ENCODE peak calls at places on chromosomes 6 and 20, in six cellular contexts. J is cardiac muscle cell, B is PC-9, K is HepG2, S is osteocyte, O is neural crest cell. R is an unnamed sample.

GRCh38 chr20:22977047-22977785 is 57.9 kb upstream of the SSTR4 start:
- DNase-seq in J (no peak), B (no peak), K (no peak), S (no peak), O (no peak), R (no peak)

GRCh38 chr6:26743941-26744699 is 84.6 kb upstream of the ZNF322 start:
- DNase-seq in J (no peak), B (no peak), K (no peak), S (peak; percentile 65), O (no peak), R (no peak)

GRCh38 chr6:130202782-130203181 is 20.0 kb downstream of the SAMD3 start:
- DNase-seq in J (no peak), B (no peak), K (no peak), S (no peak), O (no peak), R (no peak)

GRCh38 chr20:45450097-45450818 is 19.3 kb upstream of the WFDC2 start:
- DNase-seq in J (peak; percentile 72), B (peak; percentile 71), K (peak; percentile 66), S (no peak), O (no peak), R (no peak)

GRCh38 chr20:32518593-32519366 is 66.4 kb downstream of the NOL4L start:
- DNase-seq in J (no peak), B (no peak), K (no peak), S (no peak), O (no peak), R (no peak)

GRCh38 chr6:40436685-40437604 is 150.2 kb downstream of the LRFN2 start:
- DNase-seq in J (peak; percentile 30), B (no peak), K (no peak), S (no peak), O (no peak), R (no peak)

GRCh38 chr20:36472656-36473071 is 68.7 kb upstream of the MYL9 start:
- DNase-seq in J (no peak), B (no peak), K (no peak), S (no peak), O (no peak), R (no peak)

GRCh38 chr6:159608961-159609673 is 83.9 kb downstream of the SOD2 start:
- DNase-seq in J (peak; percentile 65), B (no peak), K (peak; percentile 47), S (no peak), O (no peak), R (no peak)

GRCh38 chr6:152206072-152206818 is 398.8 kb downstream of the ESR1 start:
- DNase-seq in J (peak; percentile 25), B (no peak), K (peak; percentile 17), S (no peak), O (peak; percentile 8), R (no peak)

GRCh38 chr6:128339635-128340436 is 180.6 kb downstream of the PTPRK start:
- DNase-seq in J (peak; percentile 5), B (no peak), K (peak; percentile 79), S (no peak), O (no peak), R (no peak)

GRCh38 chr6:40950986-40951730 is 87.9 kb downstream of the UNC5CL start:
- DNase-seq in J (no peak), B (peak; percentile 48), K (no peak), S (no peak), O (no peak), R (no peak)

GRCh38 chr6:34341481-34341971 is 50.9 kb downstream of the NUDT3 start:
- DNase-seq in J (peak; percentile 42), B (no peak), K (no peak), S (no peak), O (no peak), R (no peak)

GRCh38 chr20:49540232-49540620 is 27.7 kb downstream of the PTGIS start:
- DNase-seq in J (no peak), B (no peak), K (no peak), S (no peak), O (no peak), R (no peak)

GRCh38 chr20:41889125-41889870 is 271.1 kb upstream of the CHD6 start:
- DNase-seq in J (peak; percentile 1), B (no peak), K (peak; percentile 18), S (no peak), O (no peak), R (no peak)

GRCh38 chr6:91135406-91135805 is 548.5 kb upstream of the MAP3K7 start:
- DNase-seq in J (no peak), B (no peak), K (no peak), S (no peak), O (no peak), R (no peak)

GRCh38 chr6:52152070-52152423 is 34.1 kb upstream of the IL17A start:
- DNase-seq in J (no peak), B (no peak), K (no peak), S (no peak), O (no peak), R (no peak)

GRCh38 chr6:93644611-93645010 is 225.3 kb upstream of the EPHA7 start:
- DNase-seq in J (peak; percentile 26), B (no peak), K (peak; percentile 12), S (no peak), O (no peak), R (no peak)

GRCh38 chr6:25601797-25602679 is 50.0 kb upstream of the SCGN start:
- DNase-seq in J (peak; percentile 80), B (peak; percentile 43), K (peak; percentile 60), S (no peak), O (no peak), R (no peak)

GRCh38 chr6:169792306-169793015 is 41.0 kb downstream of the ERMARD start:
- DNase-seq in J (no peak), B (no peak), K (no peak), S (peak; percentile 63), O (no peak), R (peak; percentile 56)

GRCh38 chr6:124857746-124858145 is 104.5 kb upstream of the RNF217 start:
- DNase-seq in J (no peak), B (no peak), K (no peak), S (no peak), O (no peak), R (no peak)

GRCh38 chr6:84052204-84052882 is 18.8 kb downstream of the MRAP2 start:
- DNase-seq in J (peak; percentile 82), B (no peak), K (peak; percentile 35), S (peak; percentile 90), O (peak; percentile 27), R (no peak)

GRCh38 chr6:20652691-20653479 is 118.6 kb downstream of the CDKAL1 start:
- DNase-seq in J (peak; percentile 59), B (no peak), K (no peak), S (no peak), O (no peak), R (no peak)

DNA sequence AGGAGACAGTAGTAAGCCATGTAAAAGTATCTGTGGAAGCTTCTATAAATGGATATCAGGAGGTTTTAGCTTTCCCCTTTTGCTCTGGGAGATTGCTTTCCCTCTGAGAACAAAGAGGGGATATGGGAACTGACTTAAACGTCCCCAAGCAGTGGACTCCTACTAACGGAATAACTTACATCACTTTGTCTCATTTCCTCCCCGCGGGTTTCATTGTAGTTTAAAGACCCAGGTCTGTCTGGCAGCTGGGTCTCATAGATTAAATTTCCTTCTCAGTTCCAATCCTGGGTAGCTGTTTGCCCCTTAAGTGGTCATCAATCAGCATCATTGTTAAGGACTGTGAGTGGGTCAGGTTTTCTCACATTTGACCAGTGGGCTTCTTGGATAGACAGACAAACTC is 68.7 kb downstream of the PLAGL1 start:
- DNase-seq in J (no peak), B (no peak), K (no peak), S (no peak), O (no peak), R (no peak)
- TF ChIP-seq CTCF in J (no peak), B (no peak), K (no peak), S (no peak), O (no peak), R (no peak)

GRCh38 chr6:89411269-89412070 is 603 bp downstream of the RRAGD start:
- DNase-seq in J (peak; percentile 12), B (no peak), K (no peak), S (peak; percentile 84), O (peak; percentile 46), R (peak; percentile 71)

GRCh38 chr6:89413006-89413400 is 930 bp upstream of the RRAGD start:
- DNase-seq in J (no peak), B (no peak), K (no peak), S (no peak), O (no peak), R (no peak)

GRCh38 chr6:89411019-89411268 is 1.1 kb downstream of the RRAGD start:
- DNase-seq in J (no peak), B (no peak), K (no peak), S (no peak), O (no peak), R (no peak)

GRCh38 chr6:89414215-89414614 is 2.1 kb upstream of the RRAGD start:
- DNase-seq in J (no peak), B (no peak), K (peak; percentile 79), S (no peak), O (no peak), R (no peak)

GRCh38 chr6:89412071-89413005 is at the start of gene RRAGD:
- DNase-seq in J (peak; percentile 12), B (no peak), K (no peak), S (peak; percentile 84), O (peak; percentile 34), R (peak; percentile 75)
- TF ChIP-seq CTCF in J (no peak), B (no peak), K (no peak), S (no peak), O (no peak), R (no peak)

DNA sequence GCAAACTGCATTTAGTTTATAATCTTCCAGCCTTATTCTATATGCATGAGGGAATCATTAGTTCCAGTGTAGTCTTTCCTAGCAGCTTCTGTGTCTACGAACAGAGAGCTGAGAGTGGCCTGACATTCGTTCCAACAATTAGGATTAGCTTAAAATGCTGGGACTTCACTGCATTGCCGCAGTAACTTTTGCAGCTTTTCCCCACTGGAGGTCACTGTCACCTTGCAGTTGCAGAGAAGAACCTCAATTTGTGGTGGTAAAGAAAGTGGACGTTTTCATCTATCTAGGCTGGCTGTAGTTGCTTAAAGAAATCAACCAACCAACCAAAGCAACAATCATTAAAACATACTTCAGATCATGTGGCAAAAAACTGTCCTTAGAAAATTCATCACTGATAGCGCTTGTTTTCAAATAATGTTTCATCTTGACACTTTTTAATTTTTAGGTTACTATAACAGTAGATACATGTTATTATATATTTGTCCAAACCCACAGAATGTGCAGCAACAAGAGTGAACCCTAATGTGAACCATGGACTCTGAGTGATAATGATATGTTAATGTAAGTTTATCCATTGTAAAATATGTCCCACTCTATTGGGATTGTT is 12.2 kb downstream of the MYLK4 start:
- DNase-seq in J (peak; percentile 79), B (peak; percentile 38), K (peak; percentile 47), S (no peak), O (peak; percentile 57), R (no peak)
- TF ChIP-seq CTCF in J (peak; percentile 80), B (peak; percentile 72), K (peak; percentile 94), S (peak; percentile 81), O (peak; percentile 78), R (peak; percentile 82)

GRCh38 chr6:167252271-167252670 is 38.8 kb upstream of the UNC93A start:
- DNase-seq in J (no peak), B (no peak), K (no peak), S (no peak), O (no peak), R (no peak)

DNA sequence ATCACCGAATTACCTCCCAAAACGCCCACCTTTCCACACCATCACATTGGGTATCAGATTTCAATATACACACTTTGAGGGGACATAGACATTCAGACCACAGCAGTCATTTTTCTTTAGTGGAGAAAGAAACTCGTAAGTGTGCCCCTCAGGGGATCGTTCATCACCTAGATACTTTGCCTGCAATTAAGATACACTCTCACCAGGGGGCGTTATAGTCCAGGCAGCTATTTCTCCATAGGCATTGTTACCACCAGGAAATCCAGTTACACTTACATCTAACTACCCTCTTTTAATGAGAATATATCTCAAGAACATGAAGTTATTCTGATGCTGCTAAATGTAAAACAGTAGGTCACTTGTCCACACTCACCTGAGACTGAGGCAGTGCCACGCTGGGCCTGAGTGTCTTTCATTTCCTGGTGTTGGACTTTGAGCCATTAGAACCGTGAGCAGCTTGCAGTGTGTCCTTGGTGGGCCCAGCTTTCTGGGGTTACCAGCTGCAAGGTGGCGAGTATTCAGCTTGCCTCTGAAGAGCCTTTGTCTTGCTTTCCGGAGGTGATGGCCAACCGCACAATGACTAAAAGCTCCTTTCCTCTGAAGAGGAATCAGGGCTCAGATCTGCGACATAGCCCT is 35.1 kb upstream of the UNC93A start:
- DNase-seq in J (no peak), B (no peak), K (no peak), S (no peak), O (no peak), R (no peak)
- TF ChIP-seq CTCF in J (peak; percentile 5), B (no peak), K (peak; percentile 59), S (no peak), O (peak; percentile 37), R (peak; percentile 49)